ENCODE peak calls at places on chromosomes 2 and 18, in six cellular contexts. E, R, X, F, K and I are unnamed samples.

GRCh38 chr2:240648155-240648649 is 22.9 kb downstream of the GPR35 start:
- DNase-seq in K (no peak), E (no peak), F (no peak), R (no peak), X (no peak), I (no peak)

GRCh38 chr18:63119647-63120046 is 199.9 kb downstream of the BCL2 start:
- DNase-seq in F (no peak), E (no peak), K (no peak), R (no peak), X (peak; percentile 26), I (no peak)

GRCh38 chr2:17593841-17594482 is 53.5 kb downstream of the VSNL1 start:
- DNase-seq in F (no peak), X (peak; percentile 32), K (no peak), E (no peak), R (no peak), I (no peak)

GRCh38 chr18:80010551-80010906 is 22.2 kb upstream of the TXNL4A start:
- DNase-seq in X (no peak), R (no peak), E (no peak), K (no peak), F (no peak), I (no peak)

GRCh38 chr2:181656450-181657261 is at the start of gene CERKL:
- DNase-seq in F (peak; percentile 77), R (peak; percentile 57), E (peak; percentile 19), X (peak; percentile 34), K (peak; percentile 33), I (no peak)

GRCh38 chr2:227674485-227674884 is 7.9 kb downstream of the SCYGR5 start:
- DNase-seq in E (no peak), K (no peak), R (no peak), X (no peak), F (no peak), I (no peak)

GRCh38 chr2:159054985-159055384 is 86.5 kb downstream of the TANC1 start:
- DNase-seq in E (no peak), F (no peak), K (no peak), X (no peak), R (no peak), I (no peak)

GRCh38 chr2:162734287-162734686 is 104.3 kb downstream of the KCNH7 start:
- DNase-seq in F (no peak), R (no peak), K (no peak), X (no peak), E (no peak), I (no peak)

GRCh38 chr2:3539836-3540235 is 18.3 kb downstream of the RNASEH1 start:
- DNase-seq in R (no peak), X (no peak), F (no peak), E (no peak), K (no peak), I (no peak)

GRCh38 chr18:48578289-48578688 is 39.5 kb downstream of the CTIF start:
- DNase-seq in K (no peak), E (no peak), F (no peak), X (peak; percentile 22), R (no peak), I (no peak)

GRCh38 chr2:211881449-211881848 is 657.2 kb downstream of the ERBB4 start:
- DNase-seq in X (no peak), E (no peak), K (no peak), R (no peak), F (no peak), I (no peak)

GRCh38 chr2:8679827-8680731 is 1.8 kb upstream of the ID2 start:
- DNase-seq in E (no peak), F (no peak), X (peak; percentile 70), R (no peak), K (no peak), I (no peak)

GRCh38 chr2:42809876-42810125 is 17.4 kb upstream of the HAAO start:
- DNase-seq in K (peak; percentile 70), X (peak; percentile 79), F (peak; percentile 93), R (no peak), E (peak; percentile 63), I (peak; percentile 87)

GRCh38 chr2:109174214-109174613 is 45.2 kb downstream of the SH3RF3 start:
- DNase-seq in X (no peak), R (no peak), F (no peak), E (no peak), K (no peak), I (no peak)

GRCh38 chr18:7609617-7610016 is 42.5 kb downstream of the PTPRM start:
- DNase-seq in X (no peak), E (no peak), R (no peak), K (no peak), F (no peak), I (no peak)

GRCh38 chr2:96491860-96492497 is 13.2 kb downstream of the NEURL3 start:
- DNase-seq in X (no peak), K (no peak), R (no peak), F (no peak), E (no peak), I (no peak)

GRCh38 chr2:71889991-71890684 is 257.5 kb downstream of the CYP26B1 start:
- DNase-seq in F (peak; percentile 79), E (peak; percentile 77), K (no peak), X (peak; percentile 88), R (no peak), I (no peak)

GRCh38 chr2:109554758-109555157 is 59.0 kb downstream of the SEPTIN10 start:
- DNase-seq in F (no peak), X (no peak), E (no peak), K (no peak), R (no peak), I (no peak)

GRCh38 chr18:29378739-29379138 is 1201.8 kb upstream of the CDH2 start:
- DNase-seq in E (peak; percentile 11), F (no peak), K (no peak), R (no peak), X (peak; percentile 17), I (no peak)

GRCh38 chr18:79912409-79912991 is 39.0 kb downstream of the SLC66A2 start:
- DNase-seq in X (peak; percentile 65), F (peak; percentile 78), E (no peak), K (no peak), R (no peak), I (peak; percentile 64)

GRCh38 chr2:170530284-170530745 is 184.8 kb upstream of the SP5 start:
- DNase-seq in X (peak; percentile 74), E (no peak), R (no peak), F (peak; percentile 89), K (no peak), I (no peak)

GRCh38 chr2:96923201-96923600 is 53.3 kb upstream of the SEMA4C start:
- DNase-seq in R (no peak), F (no peak), K (no peak), E (no peak), X (no peak), I (no peak)

GRCh38 chr18:13422541-13423147 is 204.1 kb downstream of the LDLRAD4 start:
- DNase-seq in E (no peak), X (no peak), F (no peak), K (no peak), R (no peak), I (no peak)

GRCh38 chr2:72958542-72959385 is 41.4 kb downstream of the EMX1 start:
- DNase-seq in F (no peak), E (no peak), K (no peak), R (no peak), X (no peak), I (no peak)

GRCh38 chr2:215728504-215729065 is 284.8 kb downstream of the MREG start:
- DNase-seq in E (peak; percentile 99), F (no peak), K (no peak), R (peak; percentile 31), X (peak; percentile 100), I (no peak)

GRCh38 chr18:67599277-67599676 is 82.8 kb upstream of the DSEL start:
- DNase-seq in X (peak; percentile 86), K (no peak), E (peak; percentile 7), R (no peak), F (no peak), I (no peak)

GRCh38 chr2:241432824-241433448 is 75.4 kb downstream of the STK25 start:
- DNase-seq in F (no peak), X (no peak), R (no peak), K (no peak), E (no peak), I (no peak)

GRCh38 chr2:172693037-172693436 is 42.6 kb upstream of the RAPGEF4 start:
- DNase-seq in X (peak; percentile 97), R (no peak), E (peak; percentile 97), F (no peak), K (no peak), I (no peak)

GRCh38 chr18:22309191-22309590 is 108.5 kb downstream of the CTAGE1 start:
- DNase-seq in X (peak; percentile 88), K (no peak), E (peak; percentile 29), R (no peak), F (no peak), I (no peak)

GRCh38 chr2:164903944-164904343 is 51.4 kb downstream of the SLC38A11 start:
- DNase-seq in X (peak; percentile 25), E (peak; percentile 48), K (no peak), F (no peak), R (no peak), I (no peak)

GRCh38 chr18:7596133-7596532 is 29.0 kb downstream of the PTPRM start:
- DNase-seq in K (no peak), F (no peak), X (no peak), E (peak; percentile 58), R (no peak), I (no peak)

GRCh38 chr2:180077295-180077906 is 70.3 kb upstream of the CWC22 start:
- DNase-seq in K (no peak), E (peak; percentile 6), R (peak; percentile 7), F (no peak), X (peak; percentile 25), I (no peak)
- TF ChIP-seq CTCF in K (peak; percentile 75), E (peak; percentile 92), R (peak; percentile 52), F (no peak), X (peak; percentile 18), I (peak; percentile 80)

GRCh38 chr2:25714740-25715139 is 41.4 kb upstream of the DTNB start:
- DNase-seq in X (no peak), E (no peak), R (no peak), F (no peak), K (no peak), I (no peak)
- TF ChIP-seq CTCF in X (no peak), E (peak; percentile 5), R (no peak), F (no peak), K (no peak), I (peak; percentile 22)

DNA sequence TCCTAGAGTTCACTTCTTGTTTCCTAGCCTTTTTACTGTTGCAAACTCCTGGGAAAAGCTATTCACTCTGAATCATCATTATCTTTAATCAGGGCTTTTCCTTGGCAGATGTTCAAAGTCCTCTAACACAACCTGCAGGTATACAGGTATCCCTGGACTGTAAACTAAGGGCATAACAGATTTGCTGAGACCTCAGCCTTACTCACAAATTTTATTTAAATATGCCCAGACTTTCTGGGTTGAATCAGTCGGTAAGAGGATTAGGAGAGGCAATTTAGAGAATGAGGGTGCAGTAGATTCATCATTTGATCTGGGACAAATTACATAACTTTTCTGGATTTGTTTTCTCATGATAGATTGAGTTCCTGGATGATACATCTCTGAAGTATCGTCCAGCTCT is 217.8 kb upstream of the STON1 start:
- DNase-seq in E (peak; percentile 96), X (peak; percentile 23), K (no peak), R (no peak), F (no peak), I (no peak)
- TF ChIP-seq CTCF in E (no peak), X (no peak), K (no peak), R (no peak), F (no peak), I (no peak)

DNA sequence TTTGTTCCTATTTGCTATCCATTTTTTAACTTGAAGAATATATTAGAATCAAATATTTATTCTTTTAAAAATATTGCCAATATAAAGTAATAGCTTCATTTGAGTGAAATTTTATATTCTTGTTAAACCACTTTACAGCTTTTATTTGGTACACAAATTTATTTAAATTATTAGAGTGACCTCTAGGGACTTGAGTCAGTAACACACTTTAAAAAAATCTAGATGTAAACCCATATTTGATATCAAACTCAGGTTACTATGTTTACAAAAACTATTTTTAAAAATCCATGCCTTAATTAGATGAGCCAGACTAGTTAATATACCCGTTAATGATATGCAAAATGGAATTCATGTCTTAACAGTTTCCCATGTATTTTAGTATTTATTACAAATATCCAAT is 134.6 kb downstream of the MAP4K4 start:
- DNase-seq in X (no peak), E (no peak), F (no peak), R (no peak), K (no peak), I (no peak)
- TF ChIP-seq CTCF in X (no peak), E (peak; percentile 23), F (no peak), R (no peak), K (peak; percentile 66), I (peak; percentile 69)